ENCODE peak calls at places on chromosomes 4 and X, in five cellular contexts. One of them, this sample, is unnamed.
A peak's percentile ranks its signal among the peaks of the same experiment; 100 is the strongest.

GRCh38 chr4:139684351-139684750 is 18.7 kb downstream of the MGST2 start:
- DNase-seq in neuronal stem cell: no peak
- DNase-seq in lower lobe of right lung: no peak
- DNase-seq in GM23338: no peak
- DNase-seq in cardiac muscle cell: no peak
- DNase-seq in this sample: no peak

GRCh38 chr4:101685126-101685525 is 105.4 kb upstream of the BANK1 start:
- DNase-seq in neuronal stem cell: no peak
- DNase-seq in lower lobe of right lung: no peak
- DNase-seq in GM23338: no peak
- DNase-seq in cardiac muscle cell: no peak
- DNase-seq in this sample: no peak

GRCh38 chr4:23717528-23718248 is 172.2 kb downstream of the PPARGC1A start:
- DNase-seq in neuronal stem cell: no peak
- DNase-seq in lower lobe of right lung: no peak
- DNase-seq in GM23338: peak; percentile 60
- DNase-seq in cardiac muscle cell: peak; percentile 43
- DNase-seq in this sample: peak; percentile 7

GRCh38 chrX:43664708-43665107 is 8.6 kb downstream of the MAOA start:
- DNase-seq in neuronal stem cell: no peak
- DNase-seq in lower lobe of right lung: no peak
- DNase-seq in GM23338: no peak
- DNase-seq in cardiac muscle cell: no peak
- DNase-seq in this sample: no peak

GRCh38 chr4:25667931-25668557 is 12.4 kb downstream of the SLC34A2 start:
- DNase-seq in neuronal stem cell: no peak
- DNase-seq in lower lobe of right lung: no peak
- DNase-seq in GM23338: peak; percentile 49
- DNase-seq in cardiac muscle cell: peak; percentile 50
- DNase-seq in this sample: no peak

GRCh38 chr4:165461176-165461835 is 82.5 kb downstream of the CPE start:
- DNase-seq in neuronal stem cell: no peak
- DNase-seq in lower lobe of right lung: no peak
- DNase-seq in GM23338: no peak
- DNase-seq in cardiac muscle cell: peak; percentile 89
- DNase-seq in this sample: no peak

GRCh38 chrX:53262918-53263394 is 18.4 kb downstream of the IQSEC2 start:
- DNase-seq in neuronal stem cell: no peak
- DNase-seq in lower lobe of right lung: no peak
- DNase-seq in GM23338: no peak
- DNase-seq in cardiac muscle cell: peak; percentile 63
- DNase-seq in this sample: no peak

GRCh38 chrX:308821-309520 is 9.6 kb downstream of the GTPBP6 start:
- DNase-seq in neuronal stem cell: no peak
- DNase-seq in lower lobe of right lung: peak; percentile 41
- DNase-seq in GM23338: no peak
- DNase-seq in cardiac muscle cell: no peak
- DNase-seq in this sample: no peak

GRCh38 chr4:132071815-132072214 is 1077.3 kb upstream of the PCDH10 start:
- DNase-seq in neuronal stem cell: no peak
- DNase-seq in lower lobe of right lung: no peak
- DNase-seq in GM23338: no peak
- DNase-seq in cardiac muscle cell: peak; percentile 15
- DNase-seq in this sample: no peak

GRCh38 chrX:110966839-110967238 is 129.2 kb upstream of the PAK3 start:
- DNase-seq in neuronal stem cell: no peak
- DNase-seq in lower lobe of right lung: no peak
- DNase-seq in GM23338: no peak
- DNase-seq in cardiac muscle cell: peak; percentile 13
- DNase-seq in this sample: no peak

GRCh38 chr4:154807042-154807630 is 26.1 kb downstream of the RBM46 start:
- DNase-seq in neuronal stem cell: no peak
- DNase-seq in lower lobe of right lung: no peak
- DNase-seq in GM23338: peak; percentile 24
- DNase-seq in cardiac muscle cell: peak; percentile 67
- DNase-seq in this sample: peak; percentile 31

GRCh38 chrX:33725556-33726232 is 406.4 kb downstream of the FAM47A start:
- DNase-seq in neuronal stem cell: peak; percentile 8
- DNase-seq in lower lobe of right lung: peak; percentile 22
- DNase-seq in GM23338: peak; percentile 62
- DNase-seq in cardiac muscle cell: no peak
- DNase-seq in this sample: no peak

GRCh38 chr4:112916868-112917267 is 132.6 kb upstream of the ANK2 start:
- DNase-seq in neuronal stem cell: no peak
- DNase-seq in lower lobe of right lung: no peak
- DNase-seq in GM23338: peak; percentile 43
- DNase-seq in cardiac muscle cell: peak; percentile 79
- DNase-seq in this sample: no peak

GRCh38 chr4:107755841-107756356 is 35.9 kb upstream of the PAPSS1 start:
- DNase-seq in neuronal stem cell: no peak
- DNase-seq in lower lobe of right lung: no peak
- DNase-seq in GM23338: peak; percentile 45
- DNase-seq in cardiac muscle cell: peak; percentile 78
- DNase-seq in this sample: no peak

GRCh38 chr4:23819041-23819511 is 70.8 kb downstream of the PPARGC1A start:
- DNase-seq in neuronal stem cell: no peak
- DNase-seq in lower lobe of right lung: peak; percentile 46
- DNase-seq in GM23338: no peak
- DNase-seq in cardiac muscle cell: peak; percentile 6
- DNase-seq in this sample: no peak

GRCh38 chr4:130336585-130337217 is 1240.7 kb downstream of the C4orf33 start:
- DNase-seq in neuronal stem cell: no peak
- DNase-seq in lower lobe of right lung: no peak
- DNase-seq in GM23338: peak; percentile 47
- DNase-seq in cardiac muscle cell: peak; percentile 64
- DNase-seq in this sample: peak; percentile 19

GRCh38 chr4:54703182-54703581 is 45.4 kb downstream of the KIT start:
- DNase-seq in neuronal stem cell: no peak
- DNase-seq in lower lobe of right lung: no peak
- DNase-seq in GM23338: no peak
- DNase-seq in cardiac muscle cell: no peak
- DNase-seq in this sample: no peak

GRCh38 chr4:180811556-180811955 is 1431.6 kb upstream of the TENM3 start:
- DNase-seq in neuronal stem cell: no peak
- DNase-seq in lower lobe of right lung: no peak
- DNase-seq in GM23338: no peak
- DNase-seq in cardiac muscle cell: peak; percentile 20
- DNase-seq in this sample: no peak

GRCh38 chr4:170868191-170868590 is 778.4 kb upstream of the AADAT start:
- DNase-seq in neuronal stem cell: no peak
- DNase-seq in lower lobe of right lung: no peak
- DNase-seq in GM23338: no peak
- DNase-seq in cardiac muscle cell: no peak
- DNase-seq in this sample: no peak

GRCh38 chrX:74372272-74372671 is 49.0 kb upstream of the SLC16A2 start:
- DNase-seq in neuronal stem cell: no peak
- DNase-seq in lower lobe of right lung: no peak
- DNase-seq in GM23338: no peak
- DNase-seq in cardiac muscle cell: no peak
- DNase-seq in this sample: no peak

GRCh38 chrX:129041319-129041718 is 482.0 kb downstream of the SMARCA1 start:
- DNase-seq in neuronal stem cell: no peak
- DNase-seq in lower lobe of right lung: no peak
- DNase-seq in GM23338: no peak
- DNase-seq in cardiac muscle cell: no peak
- DNase-seq in this sample: no peak

GRCh38 chr4:139844459-139845036 is 178.9 kb downstream of the MGST2 start:
- DNase-seq in neuronal stem cell: no peak
- DNase-seq in lower lobe of right lung: no peak
- DNase-seq in GM23338: no peak
- DNase-seq in cardiac muscle cell: no peak
- DNase-seq in this sample: no peak

GRCh38 chrX:68878977-68879376 is 50.2 kb downstream of the EFNB1 start:
- DNase-seq in neuronal stem cell: no peak
- DNase-seq in lower lobe of right lung: no peak
- DNase-seq in GM23338: no peak
- DNase-seq in cardiac muscle cell: no peak
- DNase-seq in this sample: no peak

GRCh38 chrX:134682081-134682480 is 23.8 kb upstream of the PLAC1 start:
- DNase-seq in neuronal stem cell: no peak
- DNase-seq in lower lobe of right lung: no peak
- DNase-seq in GM23338: no peak
- DNase-seq in cardiac muscle cell: no peak
- DNase-seq in this sample: no peak

GRCh38 chrX:71159335-71159734 is 14.7 kb downstream of the NLGN3 start:
- DNase-seq in neuronal stem cell: no peak
- DNase-seq in lower lobe of right lung: no peak
- DNase-seq in GM23338: no peak
- DNase-seq in cardiac muscle cell: no peak
- DNase-seq in this sample: no peak

GRCh38 chr4:184434496-184435066 is 39.8 kb downstream of the IRF2 start:
- DNase-seq in neuronal stem cell: no peak
- DNase-seq in lower lobe of right lung: no peak
- DNase-seq in GM23338: no peak
- DNase-seq in cardiac muscle cell: no peak
- DNase-seq in this sample: no peak

GRCh38 chr4:113406723-113407016 is 354.9 kb downstream of the CAMK2D start:
- DNase-seq in neuronal stem cell: no peak
- DNase-seq in lower lobe of right lung: no peak
- DNase-seq in GM23338: no peak
- DNase-seq in cardiac muscle cell: no peak
- DNase-seq in this sample: no peak

GRCh38 chr4:119728692-119729593 is 100.3 kb upstream of the PDE5A start:
- DNase-seq in neuronal stem cell: no peak
- DNase-seq in lower lobe of right lung: no peak
- DNase-seq in GM23338: no peak
- DNase-seq in cardiac muscle cell: no peak
- DNase-seq in this sample: no peak

GRCh38 chrX:30748337-30748960 is 95.2 kb downstream of the GK start:
- DNase-seq in neuronal stem cell: no peak
- DNase-seq in lower lobe of right lung: no peak
- DNase-seq in GM23338: peak; percentile 1
- DNase-seq in cardiac muscle cell: no peak
- DNase-seq in this sample: no peak

DNA sequence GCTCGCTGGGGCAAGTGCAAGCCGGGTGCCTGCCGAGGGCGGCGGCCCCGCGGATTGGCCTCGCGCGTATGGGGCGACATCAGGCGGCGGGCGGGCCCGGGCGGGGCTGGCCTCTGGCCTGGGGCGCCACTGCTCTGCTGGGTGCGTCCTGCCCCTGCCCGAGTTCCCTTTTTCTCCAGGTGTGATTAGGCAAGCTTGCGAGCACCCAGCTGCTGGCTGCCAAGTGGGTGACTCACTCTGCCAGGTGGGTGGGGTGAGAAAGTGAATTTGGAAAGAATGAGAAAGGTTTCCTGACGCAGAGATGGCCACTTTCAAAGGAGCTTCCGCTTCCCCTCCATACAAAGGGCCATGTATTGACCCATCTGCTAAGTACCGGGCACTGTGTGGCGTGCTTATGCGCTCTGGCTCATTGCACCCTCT is 32.5 kb downstream of the FGFBP1 start:
- DNase-seq in neuronal stem cell: no peak
- DNase-seq in lower lobe of right lung: peak; percentile 84
- DNase-seq in GM23338: peak; percentile 75
- DNase-seq in cardiac muscle cell: no peak
- DNase-seq in this sample: peak; percentile 17
- H3K4me3 ChIP-seq in neuronal stem cell: no peak overlapping the region
- H3K4me3 ChIP-seq in lower lobe of right lung: no peak overlapping the region
- H3K4me3 ChIP-seq in GM23338: peak overlapping the region; percentile 37
- H3K4me3 ChIP-seq in cardiac muscle cell: no peak overlapping the region
- H3K4me3 ChIP-seq in this sample: no peak overlapping the region

GRCh38 chr4:186069734-186070133 is 778 bp downstream of the TLR3 start:
- DNase-seq in neuronal stem cell: no peak
- DNase-seq in lower lobe of right lung: no peak
- DNase-seq in GM23338: no peak
- DNase-seq in cardiac muscle cell: no peak
- DNase-seq in this sample: no peak
- H3K4me3 ChIP-seq in neuronal stem cell: no peak overlapping the region
- H3K4me3 ChIP-seq in lower lobe of right lung: peak overlapping the region; percentile 65
- H3K4me3 ChIP-seq in GM23338: no peak overlapping the region
- H3K4me3 ChIP-seq in cardiac muscle cell: no peak overlapping the region
- H3K4me3 ChIP-seq in this sample: no peak overlapping the region

GRCh38 chrX:51098046-51098445 is 187.5 kb downstream of the BMP15 start:
- DNase-seq in neuronal stem cell: no peak
- DNase-seq in lower lobe of right lung: no peak
- DNase-seq in GM23338: no peak
- DNase-seq in cardiac muscle cell: no peak
- DNase-seq in this sample: no peak
- H3K4me3 ChIP-seq in neuronal stem cell: no peak overlapping the region
- H3K4me3 ChIP-seq in lower lobe of right lung: no peak overlapping the region
- H3K4me3 ChIP-seq in GM23338: no peak overlapping the region
- H3K4me3 ChIP-seq in cardiac muscle cell: no peak overlapping the region
- H3K4me3 ChIP-seq in this sample: no peak overlapping the region

DNA sequence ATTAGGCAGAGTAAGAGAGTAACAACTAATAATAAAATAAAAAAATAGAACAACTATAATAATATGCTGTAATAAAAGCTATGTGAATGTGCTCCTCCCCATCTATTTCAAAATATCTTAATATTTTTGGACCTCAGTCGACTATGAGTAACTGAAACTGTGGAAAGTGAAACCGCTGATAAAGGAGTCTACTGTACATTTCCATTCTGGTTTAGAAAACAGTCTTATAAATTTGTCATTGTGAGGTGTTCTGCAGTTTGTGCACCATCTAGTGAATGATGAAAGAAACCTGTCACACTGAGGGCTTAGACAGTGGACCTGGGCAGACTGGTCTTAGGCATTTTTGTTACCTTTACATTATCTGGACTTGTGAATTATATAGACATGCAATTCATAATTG is 42.0 kb downstream of the TMEM150C start:
- DNase-seq in neuronal stem cell: no peak
- DNase-seq in lower lobe of right lung: no peak
- DNase-seq in GM23338: no peak
- DNase-seq in cardiac muscle cell: peak; percentile 49
- DNase-seq in this sample: no peak
- H3K4me3 ChIP-seq in neuronal stem cell: no peak overlapping the region
- H3K4me3 ChIP-seq in lower lobe of right lung: no peak overlapping the region
- H3K4me3 ChIP-seq in GM23338: no peak overlapping the region
- H3K4me3 ChIP-seq in cardiac muscle cell: no peak overlapping the region
- H3K4me3 ChIP-seq in this sample: no peak overlapping the region

GRCh38 chr4:183101956-183102480 is 3.0 kb downstream of the WWC2 start:
- DNase-seq in neuronal stem cell: no peak
- DNase-seq in lower lobe of right lung: no peak
- DNase-seq in GM23338: no peak
- DNase-seq in cardiac muscle cell: no peak
- DNase-seq in this sample: no peak

GRCh38 chr4:183098723-183099536 is at the start of gene WWC2:
- DNase-seq in neuronal stem cell: peak; percentile 93
- DNase-seq in lower lobe of right lung: peak; percentile 95
- DNase-seq in GM23338: peak; percentile 98
- DNase-seq in cardiac muscle cell: peak; percentile 97
- DNase-seq in this sample: peak; percentile 35

GRCh38 chr4:183099537-183100297 is 660 bp downstream of the WWC2 start:
- DNase-seq in neuronal stem cell: peak; percentile 46
- DNase-seq in lower lobe of right lung: peak; percentile 67
- DNase-seq in GM23338: peak; percentile 89
- DNase-seq in cardiac muscle cell: no peak
- DNase-seq in this sample: no peak

GRCh38 chr4:183100298-183100599 is 1.2 kb downstream of the WWC2 start:
- DNase-seq in neuronal stem cell: no peak
- DNase-seq in lower lobe of right lung: no peak
- DNase-seq in GM23338: no peak
- DNase-seq in cardiac muscle cell: no peak
- DNase-seq in this sample: no peak

GRCh38 chr4:183100827-183101226 is 1.8 kb downstream of the WWC2 start:
- DNase-seq in neuronal stem cell: no peak
- DNase-seq in lower lobe of right lung: no peak
- DNase-seq in GM23338: no peak
- DNase-seq in cardiac muscle cell: no peak
- DNase-seq in this sample: no peak
- H3K4me3 ChIP-seq in neuronal stem cell: no peak overlapping the region
- H3K4me3 ChIP-seq in lower lobe of right lung: peak overlapping the region; percentile 87
- H3K4me3 ChIP-seq in GM23338: peak overlapping the region; percentile 88
- H3K4me3 ChIP-seq in cardiac muscle cell: peak overlapping the region; percentile 71
- H3K4me3 ChIP-seq in this sample: no peak overlapping the region

This sample was measured in GM12865.